ENCODE peak calls at places on chromosomes 5 and 9, in eight cellular contexts. A, M, S, J, U, B, W and K are unnamed samples.

GRCh38 chr9:119963258-119963797 is 594.1 kb upstream of the BRINP1 start:
- DNase-seq in S (no peak), A (no peak), U (no peak), B (peak), J (peak), W (no peak), M (peak), K (no peak)

GRCh38 chr9:133119461-133120342 is 1.3 kb downstream of the RALGDS start:
- DNase-seq in B (no peak), M (no peak), J (peak), U (no peak), W (no peak), S (no peak), A (peak), K (no peak)

GRCh38 chr5:31098811-31099210 is 94.7 kb upstream of the CDH6 start:
- DNase-seq in W (no peak), A (no peak), B (no peak), M (no peak), U (peak), S (no peak), J (no peak), K (no peak)

GRCh38 chr5:5374034-5374715 is 48.3 kb upstream of the ICE1 start:
- DNase-seq in S (no peak), M (peak), J (peak), A (no peak), W (no peak), B (no peak), U (no peak), K (no peak)

GRCh38 chr9:20941177-20941690 is 90.2 kb downstream of the HACD4 start:
- DNase-seq in B (peak), J (peak), S (peak), W (no peak), U (peak), M (peak), A (peak), K (peak)

GRCh38 chr5:171710451-171711024 is 75.1 kb upstream of the SMIM23 start:
- DNase-seq in B (no peak), S (no peak), U (no peak), J (no peak), M (no peak), A (no peak), W (no peak), K (no peak)

GRCh38 chr5:148831590-148832565 is 5.5 kb downstream of the ADRB2 start:
- DNase-seq in W (no peak), M (no peak), B (no peak), S (no peak), J (no peak), U (no peak), A (no peak), K (no peak)

GRCh38 chr5:92353107-92354030 is 970.3 kb upstream of the ARRDC3 start:
- DNase-seq in S (no peak), B (no peak), U (no peak), A (no peak), J (peak), M (no peak), W (no peak), K (no peak)

GRCh38 chr5:170757669-170758068 is 25.9 kb upstream of the GABRP start:
- DNase-seq in B (no peak), A (no peak), S (no peak), U (no peak), W (no peak), M (no peak), J (no peak), K (no peak)

GRCh38 chr9:97411440-97411788 is 482 bp upstream of the TDRD7 start:
- DNase-seq in S (no peak), W (no peak), M (no peak), A (no peak), J (no peak), U (no peak), B (no peak), K (no peak)

GRCh38 chr5:17079562-17079961 is 137.9 kb upstream of the BASP1 start:
- DNase-seq in J (no peak), W (no peak), B (no peak), U (no peak), A (no peak), M (no peak), S (no peak), K (no peak)

GRCh38 chr5:151180291-151180690 is 22.7 kb upstream of the ANXA6 start:
- DNase-seq in U (no peak), J (no peak), A (no peak), M (no peak), B (no peak), W (no peak), S (no peak), K (no peak)

GRCh38 chr9:89360465-89360864 is 42.2 kb downstream of the SECISBP2 start:
- DNase-seq in A (no peak), S (no peak), M (no peak), B (no peak), J (no peak), W (no peak), U (no peak), K (no peak)

GRCh38 chr5:85304524-85304923 is 919.8 kb upstream of the EDIL3 start:
- DNase-seq in J (no peak), A (no peak), M (no peak), U (no peak), B (no peak), S (no peak), W (no peak), K (no peak)

GRCh38 chr9:93205045-93205768 is 21.3 kb downstream of the WNK2 start:
- DNase-seq in M (peak), W (peak), A (peak), U (no peak), B (no peak), J (peak), S (no peak), K (no peak)

GRCh38 chr5:96344678-96345612 is 88.1 kb downstream of the PCSK1 start:
- DNase-seq in B (peak), S (no peak), A (peak), W (no peak), M (peak), U (no peak), J (peak), K (peak)

GRCh38 chr9:109311281-109311680 is 9.6 kb downstream of the EPB41L4B start:
- DNase-seq in J (no peak), M (peak), S (no peak), A (no peak), B (no peak), W (no peak), U (no peak), K (no peak)

GRCh38 chr9:131675437-131676022 is 64.3 kb downstream of the RAPGEF1 start:
- DNase-seq in B (no peak), A (no peak), J (no peak), W (no peak), U (no peak), M (no peak), S (no peak), K (no peak)

GRCh38 chr5:5678909-5679308 is 256.4 kb downstream of the ICE1 start:
- DNase-seq in A (no peak), M (no peak), W (no peak), J (no peak), B (no peak), S (no peak), U (no peak), K (no peak)

GRCh38 chr5:64384761-64385160 is 121.1 kb upstream of the RGS7BP start:
- DNase-seq in S (no peak), W (no peak), U (no peak), M (peak), B (peak), A (peak), J (peak), K (no peak)

GRCh38 chr9:79809931-79810330 is 238.2 kb downstream of the TLE4 start:
- DNase-seq in B (peak), W (no peak), M (peak), S (no peak), U (no peak), A (no peak), J (peak), K (no peak)

GRCh38 chr5:111224561-111224989 is 391 bp downstream of the CAMK4 start:
- DNase-seq in B (no peak), A (no peak), S (no peak), W (no peak), J (no peak), M (no peak), U (no peak), K (no peak)

GRCh38 chr9:123678038-123678877 is 251.7 kb downstream of the DENND1A start:
- DNase-seq in S (no peak), A (peak), M (no peak), B (no peak), U (no peak), J (no peak), W (no peak), K (no peak)

GRCh38 chr9:95091574-95091970 is 225.9 kb downstream of the FANCC start:
- DNase-seq in U (no peak), J (peak), S (no peak), M (peak), B (no peak), W (peak), A (no peak), K (no peak)

GRCh38 chr9:90167920-90168319 is 474.7 kb downstream of the DIRAS2 start:
- DNase-seq in W (no peak), A (no peak), S (no peak), M (no peak), U (no peak), J (no peak), B (no peak), K (no peak)

GRCh38 chr9:131117111-131117761 is 8.2 kb upstream of the NUP214 start:
- DNase-seq in M (no peak), S (no peak), A (no peak), B (peak), W (no peak), J (no peak), U (no peak), K (no peak)

GRCh38 chr5:572398-573019 is 39.6 kb upstream of the CEP72 start:
- DNase-seq in U (no peak), J (no peak), M (no peak), A (no peak), S (no peak), W (no peak), B (no peak), K (no peak)

GRCh38 chr9:105281926-105282325 is 37.5 kb downstream of the SLC44A1 start:
- DNase-seq in S (no peak), J (no peak), M (no peak), W (no peak), U (no peak), B (no peak), A (no peak), K (no peak)

GRCh38 chr9:22528485-22528884 is 81.9 kb downstream of the DMRTA1 start:
- DNase-seq in B (no peak), J (no peak), M (no peak), U (no peak), W (no peak), S (no peak), A (peak), K (no peak)

GRCh38 chr9:96423322-96423984 is 5.3 kb upstream of the ZNF367 start:
- DNase-seq in A (no peak), B (no peak), S (no peak), U (no peak), J (no peak), W (no peak), M (no peak), K (no peak)

GRCh38 chr5:92945630-92946097 is 635.4 kb downstream of the NR2F1-AS1 start:
- DNase-seq in M (no peak), B (no peak), W (no peak), U (no peak), S (no peak), J (peak), A (no peak), K (no peak)

GRCh38 chr9:4235951-4236804 is 63.7 kb downstream of the GLIS3 start:
- DNase-seq in U (no peak), J (peak), B (peak), M (no peak), A (no peak), W (no peak), S (no peak), K (no peak)